ENCODE peak calls at places on chromosomes 5 and 9, in six cellular contexts. K is WTC11, Y is AG10803, N is omental fat pad, H is PC-9, L is progenitor cell of endocrine pancreas. F is an unnamed sample.
A peak's percentile ranks its signal among the peaks of the same experiment; 100 is the strongest.

GRCh38 chr9:84239341-84239740 is 101.2 kb downstream of the SLC28A3 start:
- DNase-seq in K (no peak), Y (peak; percentile 16), N (no peak), H (no peak), L (no peak), F (no peak)

GRCh38 chr9:96423985-96424336 is 5.8 kb upstream of the ZNF367 start:
- DNase-seq in K (no peak), Y (no peak), N (no peak), H (no peak), L (no peak), F (no peak)

GRCh38 chr9:130305381-130305780 is 39.8 kb downstream of the HMCN2 start:
- DNase-seq in K (no peak), Y (peak; percentile 42), N (no peak), H (no peak), L (no peak), F (no peak)

GRCh38 chr5:144697847-144698262 is 527.2 kb downstream of the KCTD16 start:
- DNase-seq in K (no peak), Y (peak; percentile 89), N (no peak), H (no peak), L (no peak), F (no peak)

GRCh38 chr5:158682631-158683030 is 417.1 kb downstream of the EBF1 start:
- DNase-seq in K (no peak), Y (no peak), N (no peak), H (no peak), L (no peak), F (no peak)

GRCh38 chr9:89020754-89021153 is 29.5 kb downstream of the S1PR3 start:
- DNase-seq in K (no peak), Y (no peak), N (no peak), H (peak; percentile 47), L (no peak), F (no peak)

GRCh38 chr9:104993291-104993963 is 65.5 kb upstream of the ABCA1 start:
- DNase-seq in K (peak; percentile 76), Y (peak; percentile 87), N (no peak), H (peak; percentile 83), L (peak; percentile 19), F (peak; percentile 71)

GRCh38 chr5:10301842-10302610 is 5.7 kb downstream of the CMBL start:
- DNase-seq in K (no peak), Y (no peak), N (no peak), H (peak; percentile 98), L (no peak), F (no peak)

GRCh38 chr5:94777163-94777885 is 158.9 kb downstream of the SLF1 start:
- DNase-seq in K (no peak), Y (no peak), N (no peak), H (no peak), L (no peak), F (no peak)

GRCh38 chr5:121377446-121377845 is 474.2 kb upstream of the FTMT start:
- DNase-seq in K (no peak), Y (no peak), N (no peak), H (no peak), L (no peak), F (no peak)

GRCh38 chr5:32984851-32985250 is 273.7 kb downstream of the NPR3 start:
- DNase-seq in K (no peak), Y (no peak), N (no peak), H (no peak), L (no peak), F (no peak)

GRCh38 chr5:58794875-58795274 is 212.0 kb downstream of the RAB3C start:
- DNase-seq in K (no peak), Y (no peak), N (no peak), H (no peak), L (no peak), F (no peak)

GRCh38 chr9:84966876-84967830 is 297.6 kb downstream of the NTRK2 start:
- DNase-seq in K (peak; percentile 80), Y (no peak), N (no peak), H (no peak), L (no peak), F (peak; percentile 66)

GRCh38 chr9:77892171-77892570 is 139.4 kb downstream of the GNAQ start:
- DNase-seq in K (no peak), Y (no peak), N (no peak), H (no peak), L (no peak), F (no peak)

GRCh38 chr9:137127301-137128157 is 11.4 kb upstream of the GRIN1 start:
- DNase-seq in K (no peak), Y (no peak), N (no peak), H (no peak), L (no peak), F (no peak)

GRCh38 chr9:137129089-137129455 is 9.9 kb upstream of the GRIN1 start:
- DNase-seq in K (no peak), Y (peak; percentile 33), N (no peak), H (no peak), L (no peak), F (no peak)

GRCh38 chr9:137128158-137129088 is 10.5 kb upstream of the GRIN1 start:
- DNase-seq in K (no peak), Y (no peak), N (no peak), H (no peak), L (no peak), F (no peak)

GRCh38 chr9:137130176-137130755 is 8.7 kb upstream of the GRIN1 start:
- DNase-seq in K (peak; percentile 17), Y (no peak), N (no peak), H (peak; percentile 32), L (no peak), F (no peak)

GRCh38 chr9:137129456-137130175 is 9.3 kb upstream of the GRIN1 start:
- DNase-seq in K (peak; percentile 87), Y (peak; percentile 91), N (peak; percentile 40), H (peak; percentile 93), L (peak; percentile 74), F (peak; percentile 83)
- TF ChIP-seq CTCF in K (no peak), Y (no peak), N (no peak), H (no peak), L (no peak), F (no peak)

GRCh38 chr5:56479126-56479525 is 246.0 kb upstream of the ANKRD55 start:
- DNase-seq in K (no peak), Y (no peak), N (no peak), H (no peak), L (no peak), F (no peak)
- TF ChIP-seq CTCF in K (no peak), Y (no peak), N (no peak), H (no peak), L (no peak), F (no peak)

GRCh38 chr5:135920199-135920598 is 24.6 kb upstream of the IL9 start:
- DNase-seq in K (no peak), Y (no peak), N (no peak), H (no peak), L (no peak), F (no peak)

GRCh38 chr5:135915466-135916001 is 19.9 kb upstream of the IL9 start:
- DNase-seq in K (no peak), Y (no peak), N (no peak), H (no peak), L (no peak), F (no peak)

GRCh38 chr5:135913713-135914626 is 18.3 kb upstream of the IL9 start:
- DNase-seq in K (no peak), Y (no peak), N (no peak), H (no peak), L (no peak), F (no peak)

GRCh38 chr5:135921388-135921787 is 25.7 kb upstream of the IL9 start:
- DNase-seq in K (no peak), Y (peak; percentile 37), N (no peak), H (no peak), L (no peak), F (no peak)

GRCh38 chr5:135916638-135917263 is 21.1 kb upstream of the IL9 start:
- DNase-seq in K (no peak), Y (no peak), N (no peak), H (no peak), L (no peak), F (no peak)
- TF ChIP-seq CTCF in K (no peak), Y (no peak), N (no peak), H (no peak), L (no peak), F (no peak)

DNA sequence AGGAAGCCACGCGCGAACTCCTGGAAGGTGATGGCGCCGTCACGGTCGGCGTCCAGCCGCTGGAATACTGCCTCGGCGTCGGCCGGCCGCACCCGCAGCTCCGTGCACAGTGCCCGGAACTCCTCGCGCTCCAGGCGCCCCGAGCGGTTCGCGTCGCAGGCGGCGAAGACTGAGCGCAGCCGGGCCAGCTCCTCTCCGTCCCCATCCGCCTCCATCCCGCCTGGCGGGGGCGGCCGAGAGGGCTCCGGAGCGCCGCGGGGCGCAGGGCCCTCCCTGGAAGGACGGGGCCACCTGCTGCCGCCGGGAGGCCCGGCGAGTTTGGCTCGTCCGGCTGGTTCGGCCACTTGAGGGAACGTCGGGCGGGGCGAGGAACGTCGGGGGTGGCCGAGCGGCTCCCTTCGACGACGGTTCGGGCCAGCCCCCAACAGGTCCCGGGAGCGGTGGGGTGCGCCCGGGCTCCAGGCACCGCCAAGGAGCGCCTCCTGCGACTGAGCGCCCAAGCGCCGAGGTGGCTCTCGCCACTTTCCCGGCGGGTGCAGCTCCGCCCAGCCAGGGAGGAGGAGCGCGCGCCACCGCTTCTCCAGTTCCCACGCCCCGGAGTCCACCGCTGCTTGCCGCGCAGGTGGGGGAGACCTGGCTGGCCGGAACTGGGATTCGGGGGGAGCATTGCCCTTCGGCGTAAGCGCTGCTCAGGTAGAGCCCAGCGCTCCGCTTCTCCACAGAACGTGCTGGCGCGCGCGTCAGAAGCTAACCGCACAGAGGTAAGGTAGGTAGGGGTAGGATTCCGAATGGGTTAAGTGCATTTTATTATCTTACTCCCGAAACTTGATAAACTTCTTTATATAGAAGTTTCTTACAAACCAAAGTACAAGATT is at the start of gene RASEF:
- DNase-seq in K (peak; percentile 84), Y (no peak), N (no peak), H (peak; percentile 95), L (peak; percentile 79), F (peak; percentile 51)
- TF ChIP-seq CTCF in K (no peak), Y (no peak), N (no peak), H (no peak), L (peak; percentile 51), F (no peak)

GRCh38 chr5:57303985-57304384 is 130.1 kb downstream of the GPBP1 start:
- DNase-seq in K (peak; percentile 46), Y (no peak), N (no peak), H (no peak), L (no peak), F (no peak)
- TF ChIP-seq CTCF in K (no peak), Y (no peak), N (no peak), H (no peak), L (peak; percentile 24), F (no peak)

GRCh38 chr5:77616920-77617319 is 21.6 kb downstream of the OTP start:
- DNase-seq in K (no peak), Y (no peak), N (no peak), H (no peak), L (no peak), F (no peak)

GRCh38 chr5:77623341-77623740 is 15.2 kb downstream of the OTP start:
- DNase-seq in K (no peak), Y (no peak), N (no peak), H (no peak), L (no peak), F (no peak)

GRCh38 chr5:77620404-77620803 is 18.1 kb downstream of the OTP start:
- DNase-seq in K (peak; percentile 74), Y (no peak), N (no peak), H (peak; percentile 61), L (no peak), F (no peak)

DNA sequence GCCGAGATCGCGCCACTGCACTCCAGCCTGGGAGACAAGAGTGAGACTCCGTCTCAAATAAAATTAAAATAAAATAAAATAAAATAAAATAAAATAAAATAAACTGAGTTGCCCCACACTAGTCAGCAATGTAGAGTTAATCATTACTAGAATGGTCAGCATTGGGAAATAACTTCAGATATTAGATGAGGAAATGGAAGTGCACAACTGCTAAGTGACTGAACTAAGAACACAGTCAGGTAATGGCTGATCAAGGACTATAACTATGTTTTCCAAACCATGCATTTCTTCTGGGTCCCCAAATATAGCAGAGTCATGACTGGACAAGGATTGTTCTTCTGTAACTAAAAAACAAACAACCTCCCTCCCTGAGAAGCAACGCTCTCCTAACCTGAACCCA is 17.1 kb downstream of the OTP start:
- DNase-seq in K (no peak), Y (no peak), N (no peak), H (no peak), L (no peak), F (no peak)
- TF ChIP-seq CTCF in K (no peak), Y (no peak), N (no peak), H (no peak), L (no peak), F (no peak)

F was measured in endothelial cell.